ENCODE peak calls at places on chromosomes 2 and 18, in eight cellular contexts. I, C, M, O, S, E, P and Z are unnamed samples.

GRCh38 chr2:196330645-196331044 is 159.3 kb upstream of the STK17B start:
- DNase-seq in P (no peak), S (no peak), M (no peak), O (no peak), E (no peak), I (no peak), C (no peak), Z (no peak)

GRCh38 chr18:21672868-21673267 is 31.7 kb downstream of the ABHD3 start:
- DNase-seq in S (peak; percentile 79), M (no peak), C (peak; percentile 60), P (peak; percentile 92), O (peak; percentile 43), I (no peak), E (no peak), Z (no peak)

GRCh38 chr2:88903744-88904353 is 212.4 kb downstream of the RPIA start:
- DNase-seq in P (no peak), S (peak; percentile 17), O (peak; percentile 44), I (no peak), M (no peak), C (no peak), E (no peak), Z (no peak)

GRCh38 chr2:97712693-97713295 is 582 bp upstream of the ZAP70 start:
- DNase-seq in M (peak; percentile 53), C (no peak), S (no peak), O (no peak), E (no peak), P (no peak), I (no peak), Z (peak; percentile 48)

GRCh38 chr2:98518106-98518505 is 73.4 kb downstream of the INPP4A start:
- DNase-seq in S (no peak), E (no peak), M (peak; percentile 29), C (no peak), P (no peak), O (no peak), I (no peak), Z (no peak)

GRCh38 chr2:142220901-142221300 is 90.1 kb upstream of the LRP1B start:
- DNase-seq in I (no peak), O (no peak), M (no peak), C (no peak), S (peak; percentile 5), E (no peak), P (peak; percentile 58), Z (no peak)

GRCh38 chr2:100707016-100707947 is 112.7 kb upstream of the NPAS2 start:
- DNase-seq in M (no peak), C (no peak), P (no peak), E (no peak), I (no peak), O (no peak), S (no peak), Z (no peak)

GRCh38 chr2:63488118-63488713 is 100.1 kb downstream of the WDPCP start:
- DNase-seq in P (peak; percentile 2), O (peak; percentile 23), E (no peak), C (no peak), S (peak; percentile 17), M (no peak), I (no peak), Z (no peak)

GRCh38 chr2:109230980-109231420 is 102.0 kb downstream of the SH3RF3 start:
- DNase-seq in S (no peak), E (no peak), P (no peak), C (no peak), I (no peak), M (no peak), O (no peak), Z (no peak)

GRCh38 chr18:22466608-22467390 is 49.1 kb upstream of the CTAGE1 start:
- DNase-seq in P (no peak), I (no peak), S (peak; percentile 81), E (no peak), O (peak; percentile 67), C (no peak), M (no peak), Z (no peak)

GRCh38 chr2:52036036-52036435 is 1004.1 kb upstream of the NRXN1 start:
- DNase-seq in O (no peak), P (no peak), M (no peak), S (no peak), C (no peak), I (no peak), E (no peak), Z (no peak)

GRCh38 chr2:185608799-185609198 is 129.8 kb upstream of the FSIP2 start:
- DNase-seq in O (peak; percentile 25), E (no peak), I (no peak), P (no peak), C (no peak), M (no peak), S (peak; percentile 16), Z (no peak)

GRCh38 chr18:31261792-31262582 is 56.0 kb upstream of the DSG1 start:
- DNase-seq in E (no peak), C (no peak), S (no peak), P (no peak), O (no peak), I (no peak), M (no peak), Z (no peak)

GRCh38 chr2:86622878-86623548 is 652 bp downstream of the RNF103 start:
- DNase-seq in E (peak; percentile 69), I (peak; percentile 79), C (peak; percentile 78), P (peak; percentile 53), S (peak; percentile 37), O (no peak), M (peak; percentile 38), Z (peak; percentile 83)

GRCh38 chr2:11877764-11878163 is 131.3 kb downstream of the LPIN1 start:
- DNase-seq in M (no peak), E (peak; percentile 2), P (no peak), C (no peak), O (no peak), I (no peak), S (no peak), Z (no peak)

GRCh38 chr2:234611209-234611608 is 114.3 kb upstream of the ARL4C start:
- DNase-seq in M (no peak), P (no peak), S (no peak), E (no peak), I (no peak), O (no peak), C (no peak), Z (no peak)

GRCh38 chr18:13446581-13447470 is 228.3 kb downstream of the LDLRAD4 start:
- DNase-seq in O (peak; percentile 14), M (no peak), E (no peak), I (no peak), S (no peak), C (no peak), P (no peak), Z (no peak)

GRCh38 chr2:207693641-207694249 is 17.7 kb upstream of the CCNYL1 start:
- DNase-seq in I (no peak), S (no peak), E (no peak), C (no peak), M (no peak), P (no peak), O (no peak), Z (no peak)

GRCh38 chr2:56132138-56132537 is 51.7 kb upstream of the CCDC85A start:
- DNase-seq in P (peak; percentile 11), M (no peak), C (no peak), O (peak; percentile 46), I (no peak), S (peak; percentile 46), E (no peak), Z (no peak)

GRCh38 chr2:60352491-60353405 is 200.7 kb downstream of the BCL11A start:
- DNase-seq in P (no peak), M (no peak), O (no peak), C (no peak), E (no peak), I (no peak), S (no peak), Z (no peak)

GRCh38 chr18:63603772-63604171 is 16.6 kb downstream of the SERPINB13 start:
- DNase-seq in C (no peak), I (no peak), E (no peak), M (no peak), O (no peak), P (no peak), S (peak; percentile 39), Z (no peak)

GRCh38 chr2:180892081-180892480 is 88.3 kb upstream of the UBE2E3 start:
- DNase-seq in M (no peak), O (no peak), C (no peak), S (no peak), P (no peak), I (no peak), E (no peak), Z (no peak)